ENCODE peak calls at places on chromosomes 7 and 10, in nine cellular contexts. P, H, F, D, V, T, O, U and J are unnamed samples. For H3K27me3, the result is how much of the 10 kb centered on the place peaks cover.

GRCh38 chr10:10869592-10869991 is 148.1 kb upstream of the CELF2 start:
- DNase-seq in P (no peak), H (peak), F (no peak), D (peak), V (no peak), T (no peak), O (peak), U (no peak), J (no peak)

GRCh38 chr10:128103229-128103714 is 23.0 kb downstream of the MKI67 start:
- DNase-seq in P (no peak), H (no peak), F (no peak), D (no peak), V (no peak), T (no peak), O (no peak), U (no peak), J (no peak)

GRCh38 chr10:12703813-12704212 is 297.7 kb downstream of the CCDC3 start:
- DNase-seq in P (no peak), H (peak), F (no peak), D (peak), V (no peak), T (no peak), O (peak), U (no peak), J (no peak)

GRCh38 chr10:61140765-61141392 is 196.9 kb upstream of the RHOBTB1 start:
- DNase-seq in P (no peak), H (peak), F (no peak), D (peak), V (no peak), T (no peak), O (peak), U (peak), J (peak)

GRCh38 chr7:137343483-137343841 is at the start of gene PTN:
- DNase-seq in P (no peak), H (peak), F (no peak), D (peak), V (no peak), T (no peak), O (peak), U (peak), J (peak)

GRCh38 chr10:4333474-4333894 is 492.5 kb upstream of the AKR1E2 start:
- DNase-seq in P (no peak), H (no peak), F (no peak), D (no peak), V (no peak), T (no peak), O (no peak), U (no peak), J (no peak)

GRCh38 chr10:6924166-6924565 is 344.1 kb upstream of the PRKCQ start:
- DNase-seq in P (no peak), H (peak), F (no peak), D (peak), V (no peak), T (no peak), O (peak), U (no peak), J (no peak)

GRCh38 chr7:63998549-63998948 is at the start of gene ZNF722:
- DNase-seq in P (no peak), H (no peak), F (no peak), D (no peak), V (no peak), T (no peak), O (no peak), U (no peak), J (no peak)

GRCh38 chr7:91287685-91288084 is 23.5 kb downstream of the FZD1 start:
- DNase-seq in P (no peak), H (peak), F (no peak), D (peak), V (no peak), T (no peak), O (peak), U (no peak), J (peak)

GRCh38 chr7:155591055-155591750 is 44.8 kb upstream of the CNPY1 start:
- DNase-seq in P (peak), H (no peak), F (no peak), D (no peak), V (no peak), T (no peak), O (no peak), U (peak), J (no peak)

GRCh38 chr7:142375710-142376313 is 118.0 kb upstream of the PRSS58 start:
- DNase-seq in P (no peak), H (no peak), F (no peak), D (peak), V (no peak), T (no peak), O (no peak), U (peak), J (no peak)

GRCh38 chr10:30600005-30600404 is 29.5 kb downstream of the LYZL2 start:
- DNase-seq in P (no peak), H (no peak), F (no peak), D (peak), V (no peak), T (no peak), O (no peak), U (no peak), J (no peak)

GRCh38 chr7:28173531-28173930 is 7.1 kb downstream of the JAZF1 start:
- DNase-seq in P (no peak), H (no peak), F (no peak), D (no peak), V (no peak), T (no peak), O (no peak), U (no peak), J (no peak)

GRCh38 chr7:121803041-121803440 is 69.9 kb upstream of the PTPRZ1 start:
- DNase-seq in P (no peak), H (no peak), F (no peak), D (no peak), V (no peak), T (no peak), O (peak), U (no peak), J (no peak)

GRCh38 chr7:2403718-2404648 is 572 bp downstream of the CHST12 start:
- DNase-seq in P (peak), H (peak), F (no peak), D (peak), V (no peak), T (no peak), O (no peak), U (peak), J (peak)

GRCh38 chr7:16223963-16224707 is 197.2 kb downstream of the CRPPA start:
- DNase-seq in P (no peak), H (no peak), F (no peak), D (no peak), V (no peak), T (no peak), O (no peak), U (no peak), J (no peak)

GRCh38 chr7:132410385-132410784 is 165.9 kb downstream of the PLXNA4 start:
- DNase-seq in P (no peak), H (no peak), F (no peak), D (no peak), V (no peak), T (no peak), O (no peak), U (peak), J (peak)

GRCh38 chr7:156949541-156950380 is at the start of gene NOM1:
- DNase-seq in P (peak), H (peak), F (peak), D (peak), V (no peak), T (peak), O (peak), U (peak), J (peak)

GRCh38 chr7:105768898-105769507 is 107.4 kb downstream of the ATXN7L1 start:
- DNase-seq in P (no peak), H (no peak), F (no peak), D (no peak), V (no peak), T (no peak), O (no peak), U (no peak), J (no peak)
- H3K27ac ChIP-seq in P (no peak), H (no peak), F (no peak), D (no peak), V (peak), T (no peak), O (no peak), U (no peak), J (no peak)

GRCh38 chr7:99557196-99557607 is 1.2 kb upstream of the ZNF655 start:
- DNase-seq in P (no peak), H (no peak), F (no peak), D (peak), V (no peak), T (no peak), O (no peak), U (no peak), J (no peak)

GRCh38 chr7:99553039-99553438 is 1.1 kb upstream of the FAM200A start:
- DNase-seq in P (no peak), H (no peak), F (no peak), D (no peak), V (no peak), T (no peak), O (no peak), U (no peak), J (no peak)

GRCh38 chr7:99551767-99552463 is at the start of gene FAM200A:
- DNase-seq in P (peak), H (peak), F (peak), D (peak), V (peak), T (no peak), O (peak), U (peak), J (peak)

GRCh38 chr7:99554929-99555328 is 3.0 kb upstream of the FAM200A start:
- DNase-seq in P (no peak), H (no peak), F (no peak), D (no peak), V (no peak), T (no peak), O (no peak), U (no peak), J (no peak)

GRCh38 chr7:99551329-99551728 is 585 bp downstream of the FAM200A start:
- DNase-seq in P (no peak), H (no peak), F (no peak), D (peak), V (no peak), T (no peak), O (no peak), U (peak), J (no peak)
- H3K27me3 ChIP-seq in P (under half), H (under half), F (under half), D (under half), V (under half), T (under half), O (under half), U (under half), J (under half)

GRCh38 chr10:90652519-90652918 is 205.3 kb downstream of the HTR7 start:
- DNase-seq in P (no peak), H (peak), F (no peak), D (peak), V (no peak), T (no peak), O (no peak), U (peak), J (no peak)
- TF ChIP-seq CTCF in P (no peak), H (peak), F (peak), D (peak), V (no peak), T (no peak), O (peak), U (peak), J (no peak)

GRCh38 chr10:132466520-132467463 is 69.8 kb downstream of the PWWP2B start:
- DNase-seq in P (peak), H (no peak), F (peak), D (no peak), V (no peak), T (no peak), O (no peak), U (no peak), J (no peak)

GRCh38 chr10:132469197-132469942 is 68.2 kb upstream of the INPP5A start:
- DNase-seq in P (peak), H (no peak), F (peak), D (no peak), V (no peak), T (no peak), O (no peak), U (no peak), J (peak)

GRCh38 chr10:132468201-132468600 is 69.4 kb upstream of the INPP5A start:
- DNase-seq in P (no peak), H (no peak), F (no peak), D (no peak), V (no peak), T (no peak), O (no peak), U (no peak), J (peak)

GRCh38 chr10:132467464-132468149 is 70.0 kb upstream of the INPP5A start:
- DNase-seq in P (peak), H (no peak), F (peak), D (no peak), V (no peak), T (no peak), O (no peak), U (no peak), J (peak)

DNA sequence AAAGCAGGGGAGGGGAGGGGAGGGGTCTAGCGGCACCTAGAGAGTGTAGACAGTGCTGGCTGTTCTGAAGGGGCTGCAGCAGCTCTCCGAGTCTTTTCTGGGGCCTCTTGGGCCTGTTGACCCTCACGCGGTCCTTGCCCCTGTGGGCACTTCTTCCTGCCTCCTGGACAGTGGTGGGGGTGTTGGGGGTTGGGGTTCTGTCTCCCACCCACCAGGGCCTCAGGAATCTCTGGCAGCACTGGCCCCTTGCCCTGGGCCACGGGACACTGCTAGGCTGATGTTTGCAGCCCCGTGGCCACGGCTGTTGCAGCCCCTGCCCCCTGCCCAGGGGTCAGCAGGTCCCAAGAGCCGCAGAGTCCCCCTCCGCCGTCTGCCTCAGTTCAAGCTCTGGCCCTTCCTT is 68.9 kb upstream of the INPP5A start:
- DNase-seq in P (peak), H (no peak), F (peak), D (no peak), V (no peak), T (no peak), O (no peak), U (no peak), J (no peak)
- H3K27ac ChIP-seq in P (no peak), H (no peak), F (peak), D (no peak), V (peak), T (peak), O (no peak), U (no peak), J (peak)

GRCh38 chr7:29192811-29193210 is 1.8 kb upstream of the CHN2 start:
- DNase-seq in P (no peak), H (no peak), F (no peak), D (no peak), V (no peak), T (no peak), O (no peak), U (no peak), J (no peak)

GRCh38 chr7:29193316-29194205 is 1.0 kb upstream of the CHN2 start:
- DNase-seq in P (no peak), H (no peak), F (no peak), D (no peak), V (no peak), T (no peak), O (no peak), U (peak), J (no peak)

GRCh38 chr7:29190349-29191045 is 4.1 kb upstream of the CHN2 start:
- DNase-seq in P (no peak), H (no peak), F (no peak), D (no peak), V (peak), T (no peak), O (no peak), U (peak), J (no peak)

GRCh38 chr7:29194206-29194593 is 375 bp upstream of the CHN2 start:
- DNase-seq in P (no peak), H (no peak), F (peak), D (no peak), V (no peak), T (no peak), O (no peak), U (peak), J (peak)

GRCh38 chr7:29192284-29192683 is 2.3 kb upstream of the CHN2 start:
- DNase-seq in P (no peak), H (no peak), F (no peak), D (no peak), V (no peak), T (no peak), O (no peak), U (no peak), J (no peak)
- H3K27me3 ChIP-seq in P (under half), H (under half), F (under half), D (under half), V (under half), T (half or more), O (half or more), U (under half), J (under half)

GRCh38 chr10:44293306-44293778 is 91.6 kb downstream of the CXCL12 start:
- DNase-seq in P (no peak), H (no peak), F (no peak), D (no peak), V (peak), T (no peak), O (no peak), U (no peak), J (no peak)
- TF ChIP-seq CTCF in P (no peak), H (no peak), F (no peak), D (no peak), V (no peak), T (no peak), O (no peak), U (no peak), J (no peak)

DNA sequence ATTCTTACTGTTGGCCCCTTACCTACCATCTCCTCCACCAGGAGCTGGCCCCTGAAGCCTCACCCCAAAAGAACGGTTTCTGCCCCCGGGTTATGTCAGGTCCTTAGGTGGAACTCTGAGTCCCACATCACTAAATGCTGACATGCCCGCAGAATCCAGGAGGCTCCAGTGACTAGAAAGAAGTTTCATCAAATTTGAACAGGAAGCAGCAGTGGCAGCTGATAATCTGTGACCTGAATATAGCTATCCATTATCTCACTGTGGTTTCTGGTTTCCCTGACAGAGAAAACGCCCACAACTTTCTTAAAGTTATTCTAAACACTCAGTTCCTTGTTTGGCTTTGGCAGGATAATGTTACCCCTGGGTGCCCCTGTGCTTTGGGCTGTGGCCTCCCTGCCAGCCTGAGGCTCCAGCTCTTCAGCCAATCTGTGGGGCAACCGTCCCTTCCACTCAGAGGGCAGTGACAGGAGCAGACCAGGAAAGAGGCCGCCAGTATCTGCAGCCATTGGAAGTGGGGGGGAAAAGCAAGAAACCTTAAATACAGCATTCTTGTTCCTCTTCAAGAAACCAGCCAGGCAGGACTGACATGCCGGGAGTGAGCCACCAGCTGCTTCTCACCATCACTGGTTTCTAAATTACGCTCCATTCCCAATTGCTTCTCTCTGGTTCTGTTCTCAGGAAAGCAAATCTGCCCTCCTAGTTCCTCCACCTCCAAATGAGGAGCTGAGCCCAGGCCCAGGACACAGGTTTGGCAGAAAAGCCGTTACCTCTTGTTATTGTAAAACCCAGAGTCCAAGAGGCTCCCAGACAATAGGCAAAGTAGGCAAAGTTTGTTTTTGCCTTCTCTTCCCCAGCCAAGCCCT is 41.2 kb upstream of the VCL start:
- DNase-seq in P (no peak), H (peak), F (no peak), D (peak), V (no peak), T (no peak), O (peak), U (no peak), J (no peak)
- H3K27ac ChIP-seq in P (peak), H (no peak), F (peak), D (peak), V (peak), T (peak), O (no peak), U (peak), J (no peak)

DNA sequence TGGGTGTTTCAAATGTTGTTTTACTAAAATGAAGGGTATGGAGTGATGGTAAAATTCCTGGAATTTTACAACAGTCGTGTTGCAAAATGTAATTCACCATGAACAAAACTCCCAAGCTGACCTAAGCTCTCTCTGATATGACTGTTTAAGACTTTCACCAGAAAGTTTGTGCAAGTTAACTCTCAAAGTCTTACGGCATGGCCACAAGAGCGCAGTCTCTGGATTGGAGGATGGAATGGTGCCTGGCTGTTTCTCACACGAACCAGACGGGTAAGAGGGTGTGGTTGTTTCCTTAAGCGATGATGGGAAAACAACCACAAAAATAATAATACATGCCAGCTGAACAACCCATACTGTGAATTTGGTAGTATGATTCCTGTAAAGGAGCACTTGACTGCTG is 662.5 kb downstream of the KCNMA1 start:
- DNase-seq in P (no peak), H (no peak), F (no peak), D (no peak), V (no peak), T (no peak), O (no peak), U (no peak), J (no peak)
- H3K27me3 ChIP-seq in P (under half), H (under half), F (under half), D (under half), V (under half), T (under half), O (under half), U (under half), J (under half)

GRCh38 chr10:103748020-103748419 is 107.4 kb downstream of the SH3PXD2A start:
- DNase-seq in P (no peak), H (no peak), F (no peak), D (no peak), V (no peak), T (no peak), O (no peak), U (no peak), J (no peak)

GRCh38 chr10:103751696-103752287 is 103.6 kb downstream of the SH3PXD2A start:
- DNase-seq in P (no peak), H (no peak), F (no peak), D (no peak), V (no peak), T (no peak), O (no peak), U (no peak), J (no peak)

GRCh38 chr10:103752680-103753248 is 102.6 kb downstream of the SH3PXD2A start:
- DNase-seq in P (no peak), H (no peak), F (no peak), D (no peak), V (no peak), T (no peak), O (no peak), U (no peak), J (no peak)

GRCh38 chr10:103749779-103750178 is 105.6 kb downstream of the SH3PXD2A start:
- DNase-seq in P (no peak), H (no peak), F (no peak), D (no peak), V (no peak), T (no peak), O (no peak), U (no peak), J (no peak)

GRCh38 chr10:103750836-103751235 is 104.5 kb downstream of the SH3PXD2A start:
- DNase-seq in P (no peak), H (no peak), F (no peak), D (no peak), V (no peak), T (no peak), O (peak), U (no peak), J (no peak)
- TF ChIP-seq CTCF in P (no peak), H (no peak), F (no peak), D (no peak), V (no peak), T (no peak), O (no peak), U (no peak), J (no peak)

GRCh38 chr10:69417542-69417941 is 824 bp upstream of the TACR2 start:
- DNase-seq in P (no peak), H (no peak), F (no peak), D (no peak), V (no peak), T (no peak), O (no peak), U (no peak), J (no peak)
- H3K27ac ChIP-seq in P (no peak), H (no peak), F (no peak), D (no peak), V (peak), T (peak), O (no peak), U (peak), J (peak)